ENCODE peak calls at places on chromosomes 2 and 18, in seven cellular contexts. S is A549, Z is Daoy, Y is NCI-H1417, J is T follicular helper cell, U is NAMALWA, W is AG10803. K is an unnamed sample.

GRCh38 chr18:79216176-79216575 is 147.0 kb downstream of the ATP9B start:
- DNase-seq in S (no peak), Z (no peak), Y (no peak), J (no peak), U (no peak), W (no peak), K (no peak)

GRCh38 chr2:74865770-74866674 is 32.1 kb downstream of the HK2 start:
- DNase-seq in S (no peak), Z (no peak), Y (no peak), J (no peak), U (no peak), W (no peak), K (no peak)

GRCh38 chr2:216606551-216607527 is 26.4 kb upstream of the IGFBP2 start:
- DNase-seq in S (no peak), Z (no peak), Y (peak; percentile 87), J (no peak), U (peak; percentile 67), W (no peak), K (peak; percentile 80)

GRCh38 chr2:85737961-85738360 is 15.8 kb upstream of the ATOH8 start:
- DNase-seq in S (no peak), Z (no peak), Y (no peak), J (no peak), U (no peak), W (no peak), K (no peak)

GRCh38 chr2:10346929-10347558 is 44.3 kb downstream of the HPCAL1 start:
- DNase-seq in S (no peak), Z (peak; percentile 76), Y (no peak), J (no peak), U (no peak), W (no peak), K (no peak)

GRCh38 chr2:241179894-241180293 is 8.6 kb upstream of the ANO7 start:
- DNase-seq in S (no peak), Z (no peak), Y (no peak), J (no peak), U (no peak), W (peak; percentile 43), K (no peak)

GRCh38 chr2:134401081-134401497 is 147.2 kb downstream of the MGAT5 start:
- DNase-seq in S (no peak), Z (no peak), Y (no peak), J (no peak), U (no peak), W (peak; percentile 57), K (no peak)

GRCh38 chr2:8886876-8887275 is 49.5 kb upstream of the KIDINS220 start:
- DNase-seq in S (no peak), Z (no peak), Y (peak; percentile 62), J (no peak), U (peak; percentile 23), W (no peak), K (no peak)

GRCh38 chr18:40678318-40678717 is 1276.7 kb upstream of the PIK3C3 start:
- DNase-seq in S (no peak), Z (no peak), Y (no peak), J (no peak), U (no peak), W (no peak), K (no peak)

GRCh38 chr2:177784449-177784845 is 288.1 kb downstream of the PDE11A start:
- DNase-seq in S (no peak), Z (no peak), Y (no peak), J (no peak), U (no peak), W (peak; percentile 88), K (no peak)

GRCh38 chr2:175807031-175807873 is 194.8 kb downstream of the LNPK start:
- DNase-seq in S (no peak), Z (peak; percentile 9), Y (peak; percentile 4), J (no peak), U (no peak), W (peak; percentile 7), K (peak; percentile 36)

GRCh38 chr18:74392323-74392722 is 64.8 kb downstream of the DIPK1C start:
- DNase-seq in S (no peak), Z (no peak), Y (no peak), J (no peak), U (no peak), W (no peak), K (no peak)

GRCh38 chr2:23381084-23381483 is 3.9 kb upstream of the KLHL29 start:
- DNase-seq in S (peak; percentile 49), Z (peak; percentile 95), Y (peak; percentile 20), J (no peak), U (peak; percentile 55), W (peak; percentile 72), K (peak; percentile 68)

GRCh38 chr2:45380131-45380836 is 230.8 kb downstream of the SRBD1 start:
- DNase-seq in S (peak; percentile 35), Z (peak; percentile 49), Y (no peak), J (no peak), U (no peak), W (peak; percentile 37), K (no peak)

GRCh38 chr2:45008296-45009129 is 739 bp downstream of the SIX2 start:
- DNase-seq in S (no peak), Z (peak; percentile 63), Y (peak; percentile 88), J (no peak), U (no peak), W (peak; percentile 16), K (no peak)

GRCh38 chr2:67561411-67561965 is 164.4 kb downstream of the ETAA1 start:
- DNase-seq in S (peak; percentile 75), Z (peak; percentile 48), Y (peak; percentile 3), J (no peak), U (no peak), W (no peak), K (no peak)

GRCh38 chr2:213315168-213315876 is 31.1 kb downstream of the SPAG16 start:
- DNase-seq in S (no peak), Z (no peak), Y (no peak), J (no peak), U (peak; percentile 5), W (no peak), K (no peak)

GRCh38 chr2:197179744-197180498 is 130.7 kb downstream of the ANKRD44 start:
- DNase-seq in S (no peak), Z (peak; percentile 20), Y (no peak), J (no peak), U (no peak), W (peak; percentile 56), K (no peak)

GRCh38 chr2:105330681-105331375 is 1.3 kb upstream of the TGFBRAP1 start:
- DNase-seq in S (no peak), Z (peak; percentile 33), Y (no peak), J (no peak), U (no peak), W (no peak), K (no peak)